ENCODE peak calls at places on chromosomes 6 and 20, in four cellular contexts. J, H, Q and I are unnamed samples.

GRCh38 chr6:109446541-109446940 is 6.0 kb downstream of the SMPD2 start:
- DNase-seq in J (no peak), Q (no peak), H (no peak), I (no peak)

GRCh38 chr6:98946266-98946817 is 1.4 kb downstream of the FBXL4 start:
- DNase-seq in J (no peak), H (no peak), Q (no peak), I (no peak)

GRCh38 chr6:43972915-43973304 is 154.3 kb downstream of the MRPL14 start:
- DNase-seq in H (peak), Q (no peak), J (no peak), I (peak)

GRCh38 chr6:111551521-111552231 is 54.0 kb downstream of the TRAF3IP2 start:
- DNase-seq in J (no peak), H (peak), Q (no peak), I (peak)

GRCh38 chr6:30071081-30071818 is 4.3 kb downstream of the PPP1R11 start:
- DNase-seq in Q (no peak), H (no peak), J (no peak), I (peak)

GRCh38 chr6:19999319-20000191 is 162.4 kb downstream of the ID4 start:
- DNase-seq in J (no peak), H (no peak), Q (no peak), I (no peak)

GRCh38 chr6:33419580-33420492 is at the start of gene SYNGAP1:
- DNase-seq in Q (no peak), J (no peak), H (peak), I (peak)

GRCh38 chr20:62303327-62304226 is 780 bp downstream of the ADRM1 start:
- DNase-seq in J (no peak), Q (peak), H (no peak), I (peak)

GRCh38 chr6:90458353-90459224 is 128.3 kb downstream of the MAP3K7 start:
- DNase-seq in J (peak), H (no peak), Q (no peak), I (peak)

GRCh38 chr20:22560817-22561216 is 23.6 kb downstream of the FOXA2 start:
- DNase-seq in H (no peak), J (no peak), Q (no peak), I (no peak)

GRCh38 chr20:7695622-7696021 is 244.6 kb downstream of the HAO1 start:
- DNase-seq in Q (no peak), J (no peak), H (no peak), I (no peak)

GRCh38 chr6:11854418-11855165 is 76.0 kb upstream of the ADTRP start:
- DNase-seq in H (no peak), J (no peak), Q (peak), I (peak)

GRCh38 chr6:2658788-2659187 is 91.9 kb downstream of the MYLK4 start:
- DNase-seq in Q (no peak), J (no peak), H (no peak), I (no peak)

GRCh38 chr6:40950986-40951730 is 87.9 kb downstream of the UNC5CL start:
- DNase-seq in H (no peak), J (no peak), Q (peak), I (no peak)

GRCh38 chr6:42790549-42791181 is 8.8 kb downstream of the BICRAL start:
- DNase-seq in J (no peak), H (no peak), Q (no peak), I (no peak)

GRCh38 chr6:79984261-79984660 is 20.2 kb upstream of the TTK start:
- DNase-seq in Q (no peak), H (no peak), J (no peak), I (peak)

GRCh38 chr6:147149826-147150225 is 54.4 kb upstream of the STXBP5 start:
- DNase-seq in H (no peak), Q (no peak), J (no peak), I (no peak)

GRCh38 chr20:2692036-2692885 is at the start of gene EBF4:
- DNase-seq in J (no peak), Q (peak), H (peak), I (peak)

GRCh38 chr6:135922170-135922569 is 70.7 kb downstream of the PDE7B start:
- DNase-seq in H (no peak), Q (peak), J (no peak), I (peak)

GRCh38 chr20:1320902-1321653 is 7.9 kb downstream of the SDCBP2 start:
- DNase-seq in Q (no peak), H (no peak), J (no peak), I (peak)

GRCh38 chr20:46296526-46297250 is 11.6 kb downstream of the CDH22 start:
- DNase-seq in Q (no peak), H (no peak), J (no peak), I (no peak)

GRCh38 chr6:21972516-21972915 is 324.3 kb downstream of the PRL start:
- DNase-seq in H (no peak), Q (no peak), J (no peak), I (no peak)

GRCh38 chr20:7792131-7792869 is 148.0 kb downstream of the HAO1 start:
- DNase-seq in J (no peak), Q (no peak), H (no peak), I (no peak)

GRCh38 chr20:56628015-56628872 is 862 bp upstream of the TFAP2C start:
- DNase-seq in Q (peak), H (no peak), J (no peak), I (peak)

GRCh38 chr20:44409132-44409600 is 53.7 kb downstream of the HNF4A start:
- DNase-seq in J (no peak), H (no peak), Q (no peak), I (no peak)

GRCh38 chr20:35002426-35003210 is 47.0 kb downstream of the MYH7B start:
- DNase-seq in J (no peak), Q (no peak), H (no peak), I (no peak)

GRCh38 chr6:11354019-11354418 is 121.6 kb upstream of the NEDD9 start:
- DNase-seq in H (peak), J (no peak), Q (no peak), I (no peak)

GRCh38 chr20:49582413-49583334 is 14.7 kb upstream of the PTGIS start:
- DNase-seq in Q (no peak), J (no peak), H (no peak), I (no peak)

GRCh38 chr6:15330174-15330934 is 84.5 kb downstream of the JARID2 start:
- DNase-seq in H (no peak), J (no peak), Q (no peak), I (no peak)

GRCh38 chr6:82204010-82204409 is 43.5 kb downstream of the IBTK start:
- DNase-seq in Q (no peak), J (no peak), H (no peak), I (no peak)